ENCODE peak calls at places on chromosomes 7 and 10, in six cellular contexts. Y is thyroid gland, A is ovary, U is suprapubic skin, K is tibial nerve, X is uterus. E is an unnamed sample.

GRCh38 chr7:157498690-157499089 is 161.9 kb downstream of the DNAJB6 start:
- DNase-seq in X (no peak), K (no peak), Y (no peak), U (no peak), A (peak), E (no peak)

GRCh38 chr10:123562387-123562786 is 103.8 kb upstream of the GPR26 start:
- DNase-seq in A (no peak), U (peak), Y (no peak), X (no peak), K (no peak), E (no peak)

GRCh38 chr7:46256870-46257528 is 335.9 kb upstream of the IGFBP3 start:
- DNase-seq in U (no peak), X (no peak), A (no peak), K (no peak), Y (no peak), E (no peak)

GRCh38 chr7:146090023-146090645 is 26.5 kb upstream of the CNTNAP2 start:
- DNase-seq in U (no peak), K (no peak), Y (peak), X (no peak), A (no peak), E (no peak)

GRCh38 chr7:142130282-142130681 is 18.8 kb downstream of the MGAM2 start:
- DNase-seq in U (no peak), K (no peak), A (no peak), Y (peak), X (no peak), E (no peak)

GRCh38 chr10:119680668-119681070 is 29.5 kb downstream of the BAG3 start:
- DNase-seq in K (no peak), U (no peak), X (no peak), Y (no peak), A (no peak), E (no peak)

GRCh38 chr10:114684822-114685209 is 26.7 kb upstream of the ABLIM1 start:
- DNase-seq in K (no peak), X (no peak), U (no peak), Y (no peak), A (no peak), E (no peak)

GRCh38 chr7:22561356-22561755 is 61.4 kb upstream of the STEAP1B start:
- DNase-seq in K (peak), Y (peak), X (peak), A (peak), U (peak), E (peak)

GRCh38 chr10:113822174-113822573 is 31.7 kb downstream of the DCLRE1A start:
- DNase-seq in A (no peak), X (no peak), K (no peak), Y (no peak), U (no peak), E (no peak)

GRCh38 chr7:35801392-35802101 is 690 bp downstream of the SEPTIN7 start:
- DNase-seq in Y (peak), U (peak), X (peak), K (peak), A (peak), E (peak)

GRCh38 chr7:64098-64521 is 128.3 kb upstream of the FAM20C start:
- DNase-seq in A (peak), K (peak), X (peak), U (no peak), Y (peak), E (peak)

DNA sequence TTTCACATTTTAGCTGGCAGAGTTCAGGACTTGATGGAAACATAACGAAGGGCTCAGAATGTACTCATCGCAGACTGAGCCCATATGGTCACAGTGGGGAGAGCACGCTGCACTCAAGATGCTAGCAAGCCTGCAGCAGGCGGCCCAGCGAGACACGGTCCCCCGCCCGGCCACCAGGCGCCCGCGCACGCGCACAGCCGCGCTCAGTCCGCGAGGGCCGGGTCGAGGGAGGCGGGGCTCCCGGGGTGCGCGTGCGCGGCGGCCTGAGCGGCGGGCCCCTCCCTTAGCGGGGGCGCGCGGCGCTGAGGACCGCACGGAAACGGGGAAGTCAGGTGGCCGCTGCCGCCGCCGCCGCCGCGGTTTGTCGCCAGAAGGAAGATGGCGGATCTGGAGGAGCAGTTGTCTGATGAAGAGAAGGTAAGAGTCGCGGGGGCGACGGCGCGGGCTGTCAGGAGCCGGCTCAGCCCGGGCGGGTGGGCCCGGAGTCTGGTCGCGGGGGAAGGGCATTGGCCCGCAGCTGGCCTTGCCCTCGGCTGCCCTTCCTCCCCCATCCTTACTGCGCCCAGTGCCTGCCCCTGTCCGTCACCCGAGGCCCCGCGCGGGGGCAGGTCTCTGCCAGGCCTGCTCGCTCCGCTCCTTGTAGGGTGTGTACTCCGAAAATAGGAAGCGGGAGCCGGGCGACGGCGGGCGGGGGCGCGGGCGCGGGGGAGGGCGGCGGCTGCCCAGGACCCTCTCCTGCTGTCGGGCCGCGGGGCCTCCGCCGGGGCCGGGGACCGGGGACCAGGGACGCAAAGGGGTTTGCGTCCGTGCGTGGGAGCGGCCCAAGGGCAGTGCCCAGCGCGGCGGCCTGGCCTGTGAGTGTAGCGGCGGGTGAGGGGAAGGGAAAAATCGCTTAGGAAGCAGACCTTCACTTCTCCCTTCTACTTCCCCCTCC is at the start of gene CAPZA2:
- DNase-seq in Y (peak), K (peak), A (peak), X (peak), U (peak), E (peak)
- TF ChIP-seq POLR2A in Y (no peak), K (peak), A (peak), X (peak), U (peak), E (no peak)

GRCh38 chr7:130874071-130874915 is 140.3 kb upstream of the KLF14 start:
- DNase-seq in X (no peak), A (no peak), U (no peak), Y (no peak), K (no peak), E (no peak)

GRCh38 chr7:130875265-130875741 is 141.3 kb upstream of the KLF14 start:
- DNase-seq in A (peak), X (no peak), K (no peak), Y (peak), U (no peak), E (no peak)

GRCh38 chr7:130869918-130870317 is 135.9 kb upstream of the KLF14 start:
- DNase-seq in U (no peak), K (no peak), X (no peak), Y (no peak), A (no peak), E (no peak)

GRCh38 chr7:130872341-130872740 is 138.3 kb upstream of the KLF14 start:
- DNase-seq in U (no peak), A (no peak), X (no peak), K (no peak), Y (no peak), E (no peak)

DNA sequence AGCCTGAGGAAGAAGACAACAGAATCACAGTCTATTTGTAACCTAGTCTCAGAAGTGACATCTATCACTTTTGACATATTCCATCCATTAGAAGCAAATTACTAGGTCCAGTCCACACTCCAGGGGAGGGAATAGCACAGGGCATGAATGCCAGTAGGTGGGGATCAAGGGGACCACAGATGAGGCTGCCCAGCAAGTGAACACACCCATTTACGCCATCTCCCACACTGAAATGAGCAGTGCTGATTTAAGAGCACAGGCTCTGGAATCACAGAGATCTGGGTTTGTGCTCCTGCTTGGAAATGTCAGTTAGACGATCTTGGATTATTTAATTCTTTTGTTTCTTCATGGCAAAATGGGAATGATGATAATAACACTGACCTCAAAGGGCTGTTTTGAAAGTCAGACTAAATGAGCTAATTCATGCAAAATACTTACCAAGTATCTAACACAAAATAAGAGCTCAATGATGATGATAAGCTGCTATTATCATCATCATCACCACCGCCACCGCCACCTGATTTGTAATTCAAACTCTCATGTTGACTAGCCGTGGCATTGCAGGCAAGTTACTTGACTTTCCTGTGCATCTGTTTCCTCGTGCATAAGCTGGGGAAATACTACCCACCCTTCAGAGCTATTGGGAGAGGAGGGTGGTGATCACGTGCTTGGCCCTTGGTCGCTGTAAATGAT is 138.9 kb upstream of the KLF14 start:
- DNase-seq in U (no peak), Y (no peak), K (no peak), X (no peak), A (no peak), E (no peak)
- TF ChIP-seq POLR2A in U (no peak), Y (no peak), K (no peak), X (no peak), A (no peak), E (no peak)

GRCh38 chr10:104257235-104257634 is 2.5 kb downstream of the GSTO1 start:
- DNase-seq in Y (no peak), X (no peak), A (no peak), U (no peak), K (no peak), E (no peak)

GRCh38 chr10:104256335-104257080 is 1.8 kb downstream of the GSTO1 start:
- DNase-seq in X (no peak), K (no peak), U (no peak), A (no peak), Y (no peak), E (no peak)

GRCh38 chr10:104253576-104254410 is 899 bp upstream of the GSTO1 start:
- DNase-seq in A (no peak), X (no peak), K (no peak), U (no peak), Y (no peak), E (no peak)

GRCh38 chr10:104254493-104255243 is at the start of gene GSTO1:
- DNase-seq in K (peak), Y (peak), A (peak), X (peak), U (peak), E (peak)

DNA sequence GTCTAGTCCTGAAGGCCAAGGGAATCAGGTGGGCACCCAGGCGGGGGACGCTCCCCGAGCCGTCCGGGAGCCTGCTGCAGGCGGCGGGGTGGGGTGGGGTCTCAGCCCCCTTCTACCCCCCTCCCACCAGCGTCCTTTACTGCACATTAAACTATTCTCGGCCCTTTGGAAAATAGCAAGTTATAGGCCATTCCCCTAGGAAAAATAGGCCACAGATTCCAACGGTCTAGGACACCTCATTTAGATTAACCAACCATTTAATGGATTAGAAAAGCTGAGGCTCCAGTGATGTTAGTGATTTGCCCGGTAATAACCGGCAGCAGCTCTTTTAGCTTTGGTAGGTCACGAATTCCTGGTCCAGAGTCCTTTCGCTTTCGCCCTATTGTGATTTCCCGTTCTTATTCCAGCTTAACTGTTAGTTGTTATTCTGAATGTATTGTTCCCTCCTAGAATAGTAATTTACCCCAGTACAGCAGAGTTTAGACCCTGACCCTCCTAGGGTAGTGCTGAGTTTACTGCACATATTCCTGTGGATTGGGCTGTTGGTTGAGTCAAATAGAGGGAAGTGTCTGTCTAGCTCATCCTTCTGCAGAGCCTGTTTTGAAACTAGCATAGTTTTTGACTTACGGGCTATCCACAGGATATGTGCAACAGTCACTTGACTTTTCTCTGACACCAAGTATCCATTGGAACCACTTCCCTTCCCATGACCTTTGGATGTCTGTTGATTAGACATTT is 721 bp downstream of the GSTO1 start:
- DNase-seq in Y (peak), U (no peak), X (no peak), A (no peak), K (no peak), E (peak)
- TF ChIP-seq POLR2A in Y (no peak), U (peak), X (peak), A (no peak), K (no peak), E (no peak)

GRCh38 chr10:12042797-12043651 is at the start of gene UPF2:
- DNase-seq in Y (peak), A (peak), X (peak), K (peak), U (peak), E (peak)
- TF ChIP-seq POLR2A in Y (no peak), A (no peak), X (no peak), K (no peak), U (no peak), E (no peak)

DNA sequence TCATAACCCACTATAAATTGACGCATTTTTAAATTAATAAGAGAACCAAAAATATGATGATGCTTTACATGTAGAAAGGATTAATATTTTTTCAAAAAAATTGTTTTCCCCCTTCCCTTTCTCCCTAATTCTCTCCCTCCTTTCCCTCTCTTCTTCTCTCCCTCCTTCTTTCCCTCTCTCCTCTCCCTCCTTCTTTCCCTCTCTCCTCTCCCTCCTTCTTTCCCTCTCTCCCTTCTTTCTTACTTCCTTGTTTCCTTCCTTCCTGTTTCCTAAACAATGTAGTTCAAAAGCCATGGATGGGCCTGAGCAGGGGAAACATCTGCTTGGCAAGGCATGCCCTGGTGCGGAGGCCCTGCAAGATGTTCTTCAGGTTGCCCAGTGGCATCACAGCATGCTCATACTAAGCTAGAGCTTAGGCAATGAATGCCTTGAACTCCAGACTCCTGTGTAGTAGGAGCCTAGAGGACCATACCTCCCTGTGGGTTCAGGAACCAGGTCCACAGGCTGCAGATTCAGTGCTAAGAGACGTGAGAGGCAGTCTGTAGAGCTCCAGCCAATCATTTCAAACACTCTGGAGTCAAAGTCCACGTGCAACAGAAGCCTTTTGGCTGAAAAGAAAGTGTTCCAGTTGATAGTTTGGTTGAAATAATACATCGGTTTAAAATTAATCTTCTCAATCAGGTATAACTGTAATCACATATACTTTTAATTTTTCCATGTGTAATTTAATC is 20.1 kb upstream of the MRPS17 start:
- DNase-seq in K (no peak), A (no peak), Y (no peak), X (no peak), U (no peak), E (no peak)
- TF ChIP-seq POLR2A in K (no peak), A (no peak), Y (no peak), X (no peak), U (no peak), E (no peak)

DNA sequence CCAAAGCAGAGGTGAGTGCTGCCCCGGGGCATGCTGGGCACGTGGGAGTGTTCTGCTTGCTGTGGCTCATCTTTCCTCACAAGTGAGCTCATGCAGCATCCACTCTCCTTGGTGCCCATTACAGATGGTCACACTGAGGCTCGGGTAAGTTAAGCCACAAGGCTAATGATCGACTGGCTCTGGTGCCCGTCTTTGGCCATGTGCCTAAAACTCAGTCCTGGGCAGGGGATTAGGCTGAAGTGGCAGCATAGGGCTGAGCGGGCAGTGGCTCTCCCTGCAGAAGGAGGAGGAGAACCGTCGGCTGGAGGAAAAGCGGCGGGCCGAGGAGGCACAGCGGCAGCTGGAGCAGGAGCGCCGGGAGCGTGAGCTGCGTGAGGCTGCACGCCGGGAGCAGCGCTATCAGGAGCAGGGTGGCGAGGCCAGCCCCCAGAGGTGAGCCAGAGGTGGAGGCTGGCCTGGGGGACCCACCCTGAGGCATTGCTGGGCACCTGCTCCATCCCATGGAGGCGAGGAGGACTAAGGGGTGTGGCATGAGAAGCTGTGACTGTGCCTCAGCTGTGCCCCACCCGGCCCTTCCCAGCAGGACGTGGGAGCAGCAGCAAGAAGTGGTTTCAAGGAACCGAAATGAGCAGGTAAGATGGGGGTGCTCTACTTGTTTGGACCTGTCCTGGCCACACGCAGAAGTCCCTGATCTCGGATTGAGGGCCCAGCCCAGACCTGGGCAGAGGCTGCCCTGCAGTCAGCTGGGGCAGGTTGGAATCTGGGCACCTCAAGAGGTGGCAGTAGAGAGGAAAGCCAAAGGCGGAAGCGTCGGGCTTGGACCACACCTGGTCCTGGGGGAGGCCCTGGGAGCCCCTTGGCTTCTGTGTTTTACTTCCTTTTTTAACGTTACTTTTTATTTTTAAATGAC is 7.3 kb downstream of the PGAM2 start:
- DNase-seq in U (peak), A (peak), Y (no peak), X (peak), K (no peak), E (no peak)
- TF ChIP-seq POLR2A in U (no peak), A (no peak), Y (no peak), X (no peak), K (no peak), E (no peak)